ENCODE peak calls at places on chromosomes 3 and 15, in ten cellular contexts. H is mesendoderm; J is IMR-90; Q is GM23248; W is SJSA1; R is AG08396; U is activated CD8-positive, alpha-beta memory T cell treated with anti-CD3 and anti-CD28 coated beads, Interleukin-2, amount 50 U/mL, for 48 hours; T is stimulated activated CD8-positive, alpha-beta memory T cell treated with anti-CD3 and anti-CD28 coated beads, Interleukin-15, amount 100 ng/mL, for 24 hours; S is activated gamma-delta T cell treated with anti-CD3 and anti-CD28 coated beads, Interleukin-2, amount 50 U/mL, for 16 hours; O is trophoblast cell. X is an unnamed sample.

GRCh38 chr3:71254251-71254650 is 329.3 kb downstream of the FOXP1 start:
- DNase-seq in H (no peak), J (peak), Q (peak), W (no peak), R (no peak), U (no peak), T (no peak), S (no peak), O (peak), X (no peak)

GRCh38 chr3:33889394-33890039 is 91.1 kb downstream of the PDCD6IP start:
- DNase-seq in H (peak), J (no peak), Q (no peak), W (no peak), R (no peak), U (no peak), T (no peak), S (no peak), O (peak), X (no peak)

GRCh38 chr15:89349212-89349558 is 14.6 kb upstream of the POLG start:
- DNase-seq in H (no peak), J (no peak), Q (no peak), W (no peak), R (no peak), U (no peak), T (no peak), S (no peak), O (no peak), X (no peak)

GRCh38 chr3:100400424-100400781 is 486 bp downstream of the TOMM70 start:
- DNase-seq in H (peak), J (peak), Q (peak), W (peak), R (peak), U (peak), T (peak), S (peak), O (peak), X (no peak)

GRCh38 chr3:197001106-197001971 is 28.3 kb downstream of the MELTF start:
- DNase-seq in H (no peak), J (no peak), Q (no peak), W (no peak), R (no peak), U (no peak), T (no peak), S (no peak), O (no peak), X (no peak)

GRCh38 chr15:99495430-99496301 is 70.1 kb upstream of the MEF2A start:
- DNase-seq in H (no peak), J (peak), Q (no peak), W (no peak), R (no peak), U (no peak), T (no peak), S (no peak), O (no peak), X (no peak)

GRCh38 chr3:48565186-48565585 is 1.6 kb upstream of the UCN2 start:
- DNase-seq in H (no peak), J (no peak), Q (no peak), W (no peak), R (no peak), U (no peak), T (no peak), S (no peak), O (no peak), X (no peak)

GRCh38 chr3:140883428-140883827 is 58.2 kb upstream of the SLC25A36 start:
- DNase-seq in H (no peak), J (no peak), Q (no peak), W (no peak), R (no peak), U (no peak), T (no peak), S (no peak), O (no peak), X (no peak)

GRCh38 chr3:128572644-128573105 is 77.9 kb downstream of the RPN1 start:
- DNase-seq in H (peak), J (no peak), Q (no peak), W (peak), R (no peak), U (no peak), T (no peak), S (no peak), O (peak), X (no peak)

GRCh38 chr3:187927565-187927964 is 182.3 kb upstream of the BCL6 start:
- DNase-seq in H (no peak), J (no peak), Q (no peak), W (no peak), R (no peak), U (no peak), T (no peak), S (no peak), O (no peak), X (no peak)

GRCh38 chr3:139540686-139541085 is 1.1 kb upstream of the RBP1 start:
- DNase-seq in H (peak), J (no peak), Q (no peak), W (no peak), R (no peak), U (no peak), T (no peak), S (no peak), O (no peak), X (no peak)

GRCh38 chr15:45091161-45091560 is 22.8 kb downstream of the DUOX2 start:
- DNase-seq in H (no peak), J (peak), Q (peak), W (no peak), R (no peak), U (no peak), T (no peak), S (no peak), O (no peak), X (no peak)

GRCh38 chr3:140206196-140207040 is 271.4 kb downstream of the CLSTN2 start:
- DNase-seq in H (peak), J (peak), Q (peak), W (no peak), R (peak), U (no peak), T (no peak), S (no peak), O (peak), X (no peak)

GRCh38 chr3:52347716-52348635 is 31.9 kb downstream of the DNAH1 start:
- DNase-seq in H (no peak), J (no peak), Q (no peak), W (no peak), R (no peak), U (no peak), T (no peak), S (no peak), O (no peak), X (no peak)

GRCh38 chr3:193870376-193871092 is 265.4 kb upstream of the HES1 start:
- DNase-seq in H (peak), J (peak), Q (no peak), W (no peak), R (no peak), U (no peak), T (no peak), S (no peak), O (peak), X (no peak)

GRCh38 chr3:187256217-187256616 is 35.3 kb downstream of the MASP1 start:
- DNase-seq in H (no peak), J (no peak), Q (no peak), W (peak), R (no peak), U (no peak), T (no peak), S (no peak), O (no peak), X (no peak)

GRCh38 chr3:159798951-159799350 is 189.7 kb upstream of the IL12A start:
- DNase-seq in H (peak), J (peak), Q (peak), W (peak), R (peak), U (no peak), T (no peak), S (no peak), O (peak), X (no peak)

GRCh38 chr15:95326689-95327525 is 1003.6 kb upstream of the NR2F2 start:
- DNase-seq in H (peak), J (no peak), Q (peak), W (no peak), R (peak), U (no peak), T (no peak), S (no peak), O (peak), X (no peak)

GRCh38 chr15:63044645-63045437 is 2.3 kb downstream of the TPM1 start:
- DNase-seq in H (peak), J (peak), Q (peak), W (peak), R (peak), U (no peak), T (no peak), S (no peak), O (no peak), X (no peak)